ENCODE peak calls at places on chromosomes 7 and 10, in nine cellular contexts. One of them, this sample, is unnamed.
A peak's percentile ranks its signal among the peaks of the same experiment; 100 is the strongest.

GRCh38 chr10:317219-317868 is 182.1 kb downstream of the ZMYND11 start:
- DNase-seq in mesothelial cell of epicardium: no peak
- DNase-seq in GF-D8: no peak
- DNase-seq in Caki2: no peak
- DNase-seq in GM18507: peak; percentile 53
- DNase-seq in lung: peak; percentile 43
- DNase-seq in activated CD4-positive, alpha-beta T cell treated with anti-CD3 and anti-CD28 coated beads for 36 hours: peak; percentile 63
- DNase-seq in Ammon's horn: no peak
- DNase-seq in BJ: no peak
- DNase-seq in this sample: no peak

GRCh38 chr10:33129987-33130386 is 172.0 kb upstream of the ITGB1 start:
- DNase-seq in mesothelial cell of epicardium: no peak
- DNase-seq in activated CD4-positive, alpha-beta T cell treated with anti-CD3 and anti-CD28 coated beads for 36 hours: no peak
- DNase-seq in lung: no peak
- DNase-seq in Ammon's horn: no peak
- DNase-seq in GF-D8: no peak
- DNase-seq in BJ: no peak
- DNase-seq in Caki2: no peak
- DNase-seq in GM18507: no peak
- DNase-seq in this sample: no peak

GRCh38 chr10:19310121-19310520 is 261.5 kb downstream of the MALRD1 start:
- DNase-seq in activated CD4-positive, alpha-beta T cell treated with anti-CD3 and anti-CD28 coated beads for 36 hours: no peak
- DNase-seq in mesothelial cell of epicardium: no peak
- DNase-seq in GF-D8: no peak
- DNase-seq in GM18507: no peak
- DNase-seq in Ammon's horn: no peak
- DNase-seq in Caki2: no peak
- DNase-seq in lung: no peak
- DNase-seq in BJ: no peak
- DNase-seq in this sample: no peak

GRCh38 chr10:69345402-69345801 is 67.1 kb downstream of the HK1 start:
- DNase-seq in Caki2: no peak
- DNase-seq in mesothelial cell of epicardium: no peak
- DNase-seq in BJ: no peak
- DNase-seq in activated CD4-positive, alpha-beta T cell treated with anti-CD3 and anti-CD28 coated beads for 36 hours: no peak
- DNase-seq in GM18507: no peak
- DNase-seq in GF-D8: no peak
- DNase-seq in Ammon's horn: no peak
- DNase-seq in lung: no peak
- DNase-seq in this sample: no peak

GRCh38 chr10:132922872-132923271 is 19.5 kb downstream of the CFAP46 start:
- DNase-seq in GF-D8: no peak
- DNase-seq in BJ: no peak
- DNase-seq in GM18507: no peak
- DNase-seq in mesothelial cell of epicardium: no peak
- DNase-seq in activated CD4-positive, alpha-beta T cell treated with anti-CD3 and anti-CD28 coated beads for 36 hours: no peak
- DNase-seq in Ammon's horn: no peak
- DNase-seq in Caki2: no peak
- DNase-seq in lung: no peak
- DNase-seq in this sample: no peak

GRCh38 chr7:36315309-36315948 is 74.2 kb upstream of the ANLN start:
- DNase-seq in GM18507: no peak
- DNase-seq in lung: no peak
- DNase-seq in Caki2: no peak
- DNase-seq in Ammon's horn: no peak
- DNase-seq in GF-D8: no peak
- DNase-seq in mesothelial cell of epicardium: no peak
- DNase-seq in BJ: no peak
- DNase-seq in activated CD4-positive, alpha-beta T cell treated with anti-CD3 and anti-CD28 coated beads for 36 hours: no peak
- DNase-seq in this sample: no peak

GRCh38 chr10:27819781-27820531 is 74.3 kb upstream of the MKX start:
- DNase-seq in GF-D8: no peak
- DNase-seq in lung: peak; percentile 35
- DNase-seq in mesothelial cell of epicardium: no peak
- DNase-seq in Ammon's horn: no peak
- DNase-seq in Caki2: peak; percentile 19
- DNase-seq in GM18507: no peak
- DNase-seq in activated CD4-positive, alpha-beta T cell treated with anti-CD3 and anti-CD28 coated beads for 36 hours: no peak
- DNase-seq in BJ: peak; percentile 49
- DNase-seq in this sample: no peak

GRCh38 chr10:131387018-131387529 is 75.6 kb upstream of the TCERG1L start:
- DNase-seq in GM18507: no peak
- DNase-seq in mesothelial cell of epicardium: no peak
- DNase-seq in activated CD4-positive, alpha-beta T cell treated with anti-CD3 and anti-CD28 coated beads for 36 hours: no peak
- DNase-seq in BJ: no peak
- DNase-seq in lung: no peak
- DNase-seq in Caki2: no peak
- DNase-seq in GF-D8: no peak
- DNase-seq in Ammon's horn: no peak
- DNase-seq in this sample: no peak

GRCh38 chr7:2919256-2919655 is 75.1 kb upstream of the GNA12 start:
- DNase-seq in GM18507: no peak
- DNase-seq in lung: no peak
- DNase-seq in GF-D8: no peak
- DNase-seq in BJ: no peak
- DNase-seq in Ammon's horn: no peak
- DNase-seq in Caki2: no peak
- DNase-seq in mesothelial cell of epicardium: no peak
- DNase-seq in activated CD4-positive, alpha-beta T cell treated with anti-CD3 and anti-CD28 coated beads for 36 hours: no peak
- DNase-seq in this sample: no peak

GRCh38 chr10:132168571-132169030 is 18.1 kb upstream of the DPYSL4 start:
- DNase-seq in GM18507: no peak
- DNase-seq in GF-D8: no peak
- DNase-seq in activated CD4-positive, alpha-beta T cell treated with anti-CD3 and anti-CD28 coated beads for 36 hours: no peak
- DNase-seq in BJ: no peak
- DNase-seq in lung: no peak
- DNase-seq in mesothelial cell of epicardium: no peak
- DNase-seq in Ammon's horn: no peak
- DNase-seq in Caki2: no peak
- DNase-seq in this sample: no peak

GRCh38 chr10:113960617-113961260 is 82.9 kb upstream of the ADRB1 start:
- DNase-seq in GM18507: no peak
- DNase-seq in mesothelial cell of epicardium: no peak
- DNase-seq in GF-D8: no peak
- DNase-seq in activated CD4-positive, alpha-beta T cell treated with anti-CD3 and anti-CD28 coated beads for 36 hours: peak; percentile 46
- DNase-seq in Caki2: peak; percentile 39
- DNase-seq in BJ: no peak
- DNase-seq in Ammon's horn: no peak
- DNase-seq in lung: peak; percentile 38
- DNase-seq in this sample: no peak

GRCh38 chr10:13797171-13797570 is 210.4 kb downstream of the PRPF18 start:
- DNase-seq in lung: no peak
- DNase-seq in BJ: no peak
- DNase-seq in Ammon's horn: no peak
- DNase-seq in mesothelial cell of epicardium: no peak
- DNase-seq in GM18507: no peak
- DNase-seq in GF-D8: no peak
- DNase-seq in Caki2: no peak
- DNase-seq in activated CD4-positive, alpha-beta T cell treated with anti-CD3 and anti-CD28 coated beads for 36 hours: no peak
- DNase-seq in this sample: no peak

GRCh38 chr10:31322647-31323046 is 3.6 kb downstream of the ZEB1 start:
- DNase-seq in Ammon's horn: peak; percentile 48
- DNase-seq in GF-D8: no peak
- DNase-seq in BJ: no peak
- DNase-seq in GM18507: no peak
- DNase-seq in lung: no peak
- DNase-seq in mesothelial cell of epicardium: no peak
- DNase-seq in Caki2: peak; percentile 13
- DNase-seq in activated CD4-positive, alpha-beta T cell treated with anti-CD3 and anti-CD28 coated beads for 36 hours: peak; percentile 7
- DNase-seq in this sample: no peak

GRCh38 chr10:59907537-59907917 is 1.2 kb upstream of the CCDC6 start:
- DNase-seq in mesothelial cell of epicardium: no peak
- DNase-seq in GF-D8: no peak
- DNase-seq in GM18507: no peak
- DNase-seq in lung: no peak
- DNase-seq in activated CD4-positive, alpha-beta T cell treated with anti-CD3 and anti-CD28 coated beads for 36 hours: no peak
- DNase-seq in BJ: no peak
- DNase-seq in Caki2: no peak
- DNase-seq in Ammon's horn: no peak
- DNase-seq in this sample: no peak

GRCh38 chr7:7565746-7566650 is 686 bp upstream of the MIOS start:
- DNase-seq in GM18507: no peak
- DNase-seq in lung: no peak
- DNase-seq in activated CD4-positive, alpha-beta T cell treated with anti-CD3 and anti-CD28 coated beads for 36 hours: no peak
- DNase-seq in BJ: no peak
- DNase-seq in mesothelial cell of epicardium: peak; percentile 46
- DNase-seq in Caki2: no peak
- DNase-seq in GF-D8: no peak
- DNase-seq in Ammon's horn: peak; percentile 23
- DNase-seq in this sample: no peak

GRCh38 chr7:46352335-46352954 is 431.4 kb upstream of the IGFBP3 start:
- DNase-seq in GM18507: no peak
- DNase-seq in GF-D8: no peak
- DNase-seq in lung: no peak
- DNase-seq in BJ: peak; percentile 12
- DNase-seq in Ammon's horn: peak; percentile 40
- DNase-seq in mesothelial cell of epicardium: peak; percentile 67
- DNase-seq in Caki2: peak; percentile 65
- DNase-seq in activated CD4-positive, alpha-beta T cell treated with anti-CD3 and anti-CD28 coated beads for 36 hours: peak; percentile 33
- DNase-seq in this sample: peak; percentile 39

This sample was measured in midbrain.